ENCODE peak calls at places on chromosomes 4 and X, in five cellular contexts. D is neuronal stem cell, B is IMR-90, U is mesendoderm, F is trophoblast cell. H is an unnamed sample.
A peak's percentile ranks its signal among the peaks of the same experiment; 100 is the strongest.

GRCh38 chr4:4645743-4646142 is 103.9 kb upstream of the STX18 start:
- DNase-seq in D (no peak), B (no peak), U (no peak), F (no peak), H (no peak)

GRCh38 chr4:162485486-162485885 is 321.7 kb upstream of the FSTL5 start:
- DNase-seq in U (no peak), D (no peak), F (no peak), B (no peak), H (peak; percentile 77)

GRCh38 chrX:110021180-110022022 is 18.5 kb downstream of the TMEM164 start:
- DNase-seq in B (peak; percentile 75), U (no peak), F (no peak), D (no peak), H (peak; percentile 67)

GRCh38 chr4:15003891-15004700 is 1.8 kb downstream of the CPEB2 start:
- DNase-seq in U (peak; percentile 64), B (no peak), F (peak; percentile 46), D (peak; percentile 27), H (peak; percentile 18)

GRCh38 chr4:48841045-48841827 is 10.3 kb downstream of the OCIAD1 start:
- DNase-seq in B (no peak), U (no peak), D (no peak), F (no peak), H (no peak)

GRCh38 chr4:151719045-151719743 is 41.6 kb downstream of the GATB start:
- DNase-seq in F (no peak), B (no peak), D (no peak), U (peak; percentile 44), H (no peak)

GRCh38 chrX:111503594-111503993 is 7.9 kb upstream of the SERTM2 start:
- DNase-seq in F (no peak), B (no peak), U (no peak), D (no peak), H (no peak)

GRCh38 chr4:53479731-53480525 is 102.5 kb downstream of the FIP1L1 start:
- DNase-seq in F (no peak), B (peak; percentile 73), U (no peak), D (no peak), H (no peak)

GRCh38 chr4:153513596-153513995 is 47.4 kb downstream of the TMEM131L start:
- DNase-seq in D (no peak), F (no peak), U (no peak), B (peak; percentile 74), H (no peak)

GRCh38 chrX:24245201-24245600 is 68.7 kb downstream of the SUPT20HL2 start:
- DNase-seq in F (peak; percentile 58), D (peak; percentile 20), U (peak; percentile 88), B (peak; percentile 70), H (peak; percentile 69)

GRCh38 chrX:101347859-101348451 is 587 bp downstream of the TIMM8A start:
- DNase-seq in B (peak; percentile 5), F (no peak), U (no peak), D (no peak), H (peak; percentile 45)

GRCh38 chrX:101348452-101349222 is at the start of gene TIMM8A:
- DNase-seq in B (peak; percentile 60), U (peak; percentile 70), F (peak; percentile 59), D (peak; percentile 32), H (peak; percentile 78)
- H3K27ac ChIP-seq in B (peak within 1 kb of the TSS; percentile 100), U (no peak within 1 kb of the TSS), F (peak within 1 kb of the TSS; percentile 89), D (peak within 1 kb of the TSS; percentile 67), H (peak within 1 kb of the TSS; percentile 80)

DNA sequence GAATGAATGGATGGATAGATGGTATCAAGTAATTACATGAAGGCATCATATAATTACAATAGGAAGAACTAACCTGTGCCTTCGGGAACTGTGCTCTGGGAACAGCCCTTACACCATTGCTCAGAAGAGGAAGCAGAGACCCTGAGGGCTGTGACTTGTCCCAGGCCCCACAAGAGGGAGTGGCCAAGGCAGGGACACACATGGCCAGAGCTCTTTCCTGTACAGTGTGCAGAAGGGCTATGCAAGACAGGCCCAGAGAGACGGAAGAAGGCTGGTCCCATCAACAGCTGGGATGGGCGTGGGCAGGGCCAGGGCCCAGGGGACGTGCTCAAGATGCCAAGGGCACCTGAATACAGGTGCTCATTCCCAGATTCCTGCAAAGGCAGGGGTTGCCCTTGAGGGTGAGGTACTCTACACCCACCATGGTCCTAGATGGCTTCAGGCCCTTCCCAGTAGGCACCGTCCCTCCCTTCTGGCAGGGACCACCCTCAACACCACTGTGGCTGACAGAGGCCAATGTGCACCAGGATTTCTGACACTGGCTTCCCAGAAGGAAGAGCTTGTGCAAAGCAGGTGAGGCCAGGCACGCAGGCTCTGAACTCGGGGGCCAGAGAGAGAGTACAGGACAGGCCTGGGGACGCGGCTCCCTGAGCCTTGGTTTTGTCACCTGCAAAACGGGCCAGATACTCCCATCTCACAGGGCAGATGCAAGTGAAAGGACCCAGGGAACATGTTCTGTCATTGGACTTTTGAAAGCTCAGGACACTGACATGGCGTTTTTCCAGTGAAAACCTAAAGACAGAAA is 1.7 kb downstream of the EVC2 start:
- DNase-seq in D (no peak), U (no peak), F (no peak), B (no peak), H (no peak)
- H3K4me3 ChIP-seq in D (peak overlapping the region; percentile 19), U (no peak overlapping the region), F (no peak overlapping the region), B (no peak overlapping the region), H (peak overlapping the region; percentile 92)

GRCh38 chr4:138047290-138047689 is 194.9 kb downstream of the SLC7A11 start:
- DNase-seq in U (no peak), F (no peak), D (no peak), B (no peak), H (no peak)
- H2AK5ac ChIP-seq in U (no peak overlapping the region), F (no peak overlapping the region), D (no peak overlapping the region), B (peak overlapping the region; percentile 87), H (no peak overlapping the region)

DNA sequence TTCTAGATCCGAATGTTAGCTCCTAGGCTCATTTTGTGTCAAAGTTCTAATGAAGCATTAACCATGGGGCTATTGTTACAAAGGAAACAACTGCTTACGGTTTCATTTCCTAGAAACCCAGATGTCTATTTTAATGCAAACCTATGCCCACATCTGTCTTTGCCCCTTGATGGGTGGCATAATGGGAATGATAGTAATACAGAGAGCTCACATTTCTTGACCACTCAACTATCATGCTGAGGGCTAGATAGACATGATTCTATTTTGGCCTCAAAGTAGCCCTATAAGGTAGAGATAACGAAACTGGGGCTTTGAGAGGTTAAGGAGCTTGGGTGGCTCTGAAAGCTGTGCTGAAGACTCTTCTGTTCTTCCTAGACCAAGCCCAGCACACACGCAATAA is 1.9 kb downstream of the TLR7 start:
- DNase-seq in U (no peak), B (no peak), F (no peak), D (no peak), H (no peak)
- H3K27ac ChIP-seq in U (no peak overlapping the region), B (no peak overlapping the region), F (no peak overlapping the region), D (no peak overlapping the region), H (no peak overlapping the region)

GRCh38 chr4:76055005-76055404 is 19.1 kb upstream of the CXCL11 start:
- DNase-seq in F (no peak), B (no peak), U (no peak), D (no peak), H (no peak)

GRCh38 chr4:76058888-76059426 is 15.6 kb upstream of the ART3 start:
- DNase-seq in D (no peak), B (no peak), U (no peak), F (no peak), H (no peak)

GRCh38 chr4:76058302-76058701 is 16.2 kb upstream of the ART3 start:
- DNase-seq in U (no peak), D (no peak), F (no peak), B (no peak), H (no peak)

GRCh38 chr4:76053730-76054129 is 17.9 kb upstream of the CXCL11 start:
- DNase-seq in D (no peak), U (no peak), F (no peak), B (no peak), H (no peak)

GRCh38 chr4:76055421-76055820 is 19.1 kb upstream of the ART3 start:
- DNase-seq in D (no peak), F (no peak), B (no peak), U (no peak), H (no peak)
- H3K4me3 ChIP-seq in D (no peak overlapping the region), F (no peak overlapping the region), B (no peak overlapping the region), U (no peak overlapping the region), H (no peak overlapping the region)

H was measured in mesenchymal stem cell.